ENCODE peak calls at places on chromosomes 12 and 14, in four cellular contexts. M is heart right ventricle, K is IMR-90, B is thoracic aorta. G is an unnamed sample. For H3K36me3, the result is how much of the 10 kb centered on the place peaks cover.

GRCh38 chr12:90086281-90086680 is 377.6 kb upstream of the ATP2B1 start:
- DNase-seq in B (no peak), M (no peak), K (peak), G (no peak)

GRCh38 chr12:120504587-120504986 is 8.7 kb downstream of the DYNLL1 start:
- DNase-seq in B (no peak), M (no peak), K (no peak), G (no peak)

GRCh38 chr12:83317641-83318040 is 630.9 kb downstream of the TMTC2 start:
- DNase-seq in M (no peak), K (no peak), B (no peak), G (no peak)

GRCh38 chr12:106586535-106586802 is 3.7 kb downstream of the RFX4 start:
- DNase-seq in B (no peak), K (no peak), M (no peak), G (no peak)

GRCh38 chr14:28012629-28013415 is 753.8 kb upstream of the FOXG1 start:
- DNase-seq in K (no peak), B (no peak), M (no peak), G (no peak)

GRCh38 chr14:29144598-29144997 is 378.0 kb downstream of the FOXG1 start:
- DNase-seq in M (no peak), B (no peak), K (peak), G (no peak)

GRCh38 chr12:68792952-68793351 is 15.0 kb upstream of the MDM2 start:
- DNase-seq in B (no peak), K (peak), M (no peak), G (no peak)

GRCh38 chr12:71392521-71393145 is 47.0 kb upstream of the LGR5 start:
- DNase-seq in M (no peak), K (peak), B (no peak), G (no peak)

GRCh38 chr14:47155395-47155794 is 503.8 kb upstream of the RPL10L start:
- DNase-seq in B (no peak), M (no peak), K (no peak), G (no peak)

GRCh38 chr12:24960222-24960855 is 11.4 kb upstream of the BCAT1 start:
- DNase-seq in K (peak), B (no peak), M (no peak), G (no peak)

GRCh38 chr14:80996049-80996901 is 40.9 kb downstream of the TSHR start:
- DNase-seq in K (peak), B (no peak), M (no peak), G (no peak)

GRCh38 chr14:95290769-95291440 is 28.8 kb downstream of the CLMN start:
- DNase-seq in K (no peak), B (no peak), M (peak), G (no peak)

GRCh38 chr12:60710246-60710645 is 1114.4 kb downstream of the SLC16A7 start:
- DNase-seq in K (no peak), B (no peak), M (no peak), G (no peak)

GRCh38 chr12:31324845-31325523 is 966 bp downstream of the SINHCAF start:
- DNase-seq in K (peak), B (peak), M (peak), G (peak)

GRCh38 chr12:31324116-31324844 is 1.7 kb downstream of the SINHCAF start:
- DNase-seq in K (peak), B (peak), M (peak), G (peak)

GRCh38 chr12:31325524-31325875 is 450 bp downstream of the SINHCAF start:
- DNase-seq in B (peak), M (no peak), K (no peak), G (no peak)

GRCh38 chr12:31325877-31326631 is at the start of gene SINHCAF:
- DNase-seq in M (peak), B (peak), K (peak), G (peak)

GRCh38 chr12:31326689-31327659 is 1.0 kb upstream of the SINHCAF start:
- DNase-seq in K (no peak), M (no peak), B (no peak), G (no peak)
- H3K27ac ChIP-seq in K (no peak), M (peak), B (peak), G (peak)

GRCh38 chr12:95506707-95507523 is 33.0 kb downstream of the METAP2 start:
- DNase-seq in B (no peak), M (no peak), K (peak), G (no peak)

GRCh38 chr12:95509300-95509699 is 35.3 kb downstream of the METAP2 start:
- DNase-seq in B (no peak), M (no peak), K (no peak), G (no peak)

GRCh38 chr12:95504140-95504539 is 30.2 kb downstream of the METAP2 start:
- DNase-seq in K (no peak), M (no peak), B (no peak), G (no peak)

GRCh38 chr12:95505039-95505438 is 31.1 kb downstream of the METAP2 start:
- DNase-seq in K (no peak), B (no peak), M (no peak), G (no peak)
- H3K36me3 ChIP-seq in K (under half), B (under half), M (half or more), G (under half)

GRCh38 chr12:94994312-94994711 is 9.2 kb downstream of the NDUFA12 start:
- DNase-seq in K (peak), M (no peak), B (no peak), G (no peak)

GRCh38 chr12:94988471-94988870 is 15.0 kb downstream of the NDUFA12 start:
- DNase-seq in M (no peak), B (no peak), K (no peak), G (no peak)

GRCh38 chr12:94987806-94988205 is 15.7 kb downstream of the NDUFA12 start:
- DNase-seq in B (no peak), K (no peak), M (no peak), G (no peak)

DNA sequence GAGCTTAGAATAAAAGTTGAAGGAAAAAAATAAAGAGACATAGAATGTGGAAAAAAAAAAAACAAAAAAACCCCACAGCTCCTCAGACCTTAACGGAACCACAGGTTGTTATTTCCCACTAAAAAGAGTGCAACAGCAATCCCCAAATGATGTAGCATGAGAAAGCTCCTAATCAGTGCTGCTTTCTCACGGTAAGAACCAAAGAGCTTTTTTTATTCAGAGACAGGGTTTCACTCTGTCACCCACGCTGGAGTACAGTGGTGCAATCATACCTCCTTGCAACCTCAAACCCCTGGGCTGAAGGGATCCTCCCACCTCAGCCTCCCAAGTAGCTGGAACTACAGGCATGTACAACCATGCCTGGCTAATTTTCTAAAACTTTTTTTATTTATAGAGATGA is 13.3 kb downstream of the NDUFA12 start:
- DNase-seq in M (no peak), B (no peak), K (no peak), G (no peak)
- H3K27ac ChIP-seq in M (no peak), B (no peak), K (no peak), G (no peak)

DNA sequence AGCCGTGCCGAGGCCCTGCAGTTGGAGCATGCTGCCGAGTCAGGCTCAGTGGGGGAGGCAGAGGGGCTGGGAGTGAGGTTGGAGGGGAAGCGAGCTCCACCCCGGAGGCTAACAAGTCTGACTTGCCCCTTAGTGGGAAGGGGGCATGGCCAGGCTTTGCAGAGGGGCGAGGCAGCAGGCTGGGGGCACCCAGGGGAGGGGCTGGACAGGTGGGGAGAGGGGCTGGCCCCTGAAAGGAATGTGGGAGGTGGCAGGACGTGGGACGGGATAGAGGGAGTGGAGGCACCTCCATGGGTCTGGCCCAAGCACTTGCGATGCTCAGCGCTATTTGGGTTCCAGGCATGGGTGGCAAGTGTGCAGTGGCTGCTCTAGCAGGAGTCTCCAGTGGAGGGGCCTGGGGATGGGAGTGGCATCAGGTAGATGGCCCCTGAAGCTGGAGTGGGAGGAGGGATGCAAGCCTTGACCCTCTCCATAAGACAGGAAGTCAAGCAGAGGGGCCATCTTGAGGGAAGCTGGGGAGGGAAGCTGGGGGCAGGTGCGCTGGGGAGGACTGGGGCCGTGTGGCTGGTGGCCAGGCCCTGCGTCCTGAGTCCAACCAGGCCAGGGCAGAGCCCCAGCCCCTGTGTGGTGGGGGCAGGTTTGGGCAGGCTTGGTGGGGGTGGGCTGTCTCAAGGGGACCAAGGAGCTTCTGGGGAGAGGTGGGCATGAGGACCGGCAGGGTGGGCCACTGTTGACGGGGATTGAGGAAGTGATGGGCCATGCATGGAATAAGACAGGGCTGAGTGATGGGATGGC is 2.6 kb downstream of the TRMT61A start:
- DNase-seq in B (no peak), K (no peak), M (no peak), G (no peak)
- H3K36me3 ChIP-seq in B (under half), K (under half), M (under half), G (under half)

DNA sequence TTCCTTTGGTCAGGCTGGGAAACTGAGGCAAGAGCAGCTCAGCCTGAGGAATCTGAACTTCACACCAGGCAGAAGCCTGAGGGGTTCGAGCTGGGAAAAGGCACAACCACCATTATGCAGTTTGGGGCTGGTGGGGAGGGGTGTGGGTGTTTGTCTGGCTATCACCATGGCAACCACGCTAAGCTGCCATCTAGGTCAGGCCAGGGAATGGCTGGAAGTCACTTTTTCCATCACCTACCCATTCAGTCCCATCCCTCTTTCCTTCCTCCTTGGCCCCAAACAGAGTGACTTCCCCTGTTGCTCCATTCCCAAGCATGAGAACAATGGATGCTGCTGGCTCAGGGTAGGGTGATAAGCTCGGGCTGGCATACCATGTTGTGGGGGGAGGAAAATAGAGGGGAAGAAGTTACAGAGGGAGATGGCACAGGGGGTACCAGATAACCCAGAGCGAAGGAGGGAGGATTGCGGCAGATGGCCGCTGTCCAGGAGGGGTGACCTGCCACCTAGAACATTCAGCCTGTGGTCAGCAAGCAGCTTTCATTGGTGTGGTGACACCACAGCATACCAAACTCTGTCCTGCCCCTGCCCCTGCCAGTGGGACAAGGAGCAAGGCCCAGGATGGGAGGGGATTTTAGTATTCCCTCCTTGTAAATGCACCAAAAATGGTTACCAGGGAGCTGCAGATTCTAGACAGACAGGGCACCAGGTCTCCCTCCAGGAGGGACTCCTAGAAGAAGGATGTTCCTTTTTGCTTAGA is 36.4 kb upstream of the PLEKHG6 start:
- DNase-seq in B (no peak), K (no peak), M (no peak), G (peak)
- H3K27ac ChIP-seq in B (no peak), K (no peak), M (no peak), G (peak)

GRCh38 chr14:30165255-30165654 is 237.6 kb upstream of the PRKD1 start:
- DNase-seq in M (no peak), K (no peak), B (no peak), G (no peak)
- H3K36me3 ChIP-seq in M (under half), K (under half), B (under half), G (under half)

G was measured in sigmoid colon.